ENCODE peak calls at places on chromosomes 6 and 20, in nine cellular contexts. E is ovary, O is A549, K is fibroblast of mammary gland, P is GM13976, T is MCF 10A, A is ascending aorta, J is HFFc6, F is AG04449. M is an unnamed sample.

GRCh38 chr20:9359561-9360308 is 154.7 kb upstream of the LAMP5 start:
- DNase-seq in T (peak), A (no peak), O (peak), K (peak), P (no peak), F (no peak), E (peak), J (peak), M (no peak)

GRCh38 chr6:54613596-54613995 is 233.0 kb upstream of the FAM83B start:
- DNase-seq in O (no peak), F (no peak), K (no peak), J (no peak), T (no peak), P (no peak), E (no peak), A (no peak), M (no peak)

GRCh38 chr6:13611715-13612114 is 3.4 kb upstream of the NOL7 start:
- DNase-seq in J (no peak), E (no peak), A (no peak), K (no peak), O (no peak), P (no peak), F (no peak), T (no peak), M (no peak)

GRCh38 chr6:18115356-18115755 is 7.1 kb downstream of the NHLRC1 start:
- DNase-seq in A (no peak), J (no peak), O (no peak), F (no peak), K (no peak), P (no peak), T (no peak), E (no peak), M (no peak)

GRCh38 chr6:149264629-149265028 is 52.9 kb upstream of the TAB2 start:
- DNase-seq in T (no peak), E (no peak), A (no peak), K (no peak), F (no peak), O (no peak), J (no peak), P (no peak), M (no peak)

GRCh38 chr6:128929869-128930268 is 46.9 kb downstream of the LAMA2 start:
- DNase-seq in A (no peak), F (no peak), P (no peak), O (no peak), J (no peak), K (no peak), T (no peak), E (no peak), M (no peak)

GRCh38 chr6:21824431-21825180 is 231.1 kb downstream of the SOX4 start:
- DNase-seq in F (no peak), A (no peak), O (no peak), J (no peak), E (no peak), T (no peak), K (no peak), P (no peak), M (no peak)

GRCh38 chr20:61731363-61732181 is 334.1 kb downstream of the TAF4 start:
- DNase-seq in A (no peak), P (no peak), T (peak), F (no peak), J (peak), E (no peak), O (peak), K (peak), M (no peak)

GRCh38 chr20:35007413-35007812 is 51.7 kb downstream of the MYH7B start:
- DNase-seq in K (no peak), F (no peak), T (no peak), O (no peak), E (peak), J (no peak), P (no peak), A (no peak), M (no peak)

GRCh38 chr20:40956926-40957760 is 71.5 kb upstream of the TOP1 start:
- DNase-seq in J (no peak), F (no peak), E (no peak), K (no peak), P (peak), O (no peak), A (no peak), T (no peak), M (no peak)

GRCh38 chr6:128723667-128724066 is 159.3 kb upstream of the LAMA2 start:
- DNase-seq in O (no peak), E (no peak), K (peak), T (no peak), P (no peak), F (no peak), A (no peak), J (peak), M (no peak)

DNA sequence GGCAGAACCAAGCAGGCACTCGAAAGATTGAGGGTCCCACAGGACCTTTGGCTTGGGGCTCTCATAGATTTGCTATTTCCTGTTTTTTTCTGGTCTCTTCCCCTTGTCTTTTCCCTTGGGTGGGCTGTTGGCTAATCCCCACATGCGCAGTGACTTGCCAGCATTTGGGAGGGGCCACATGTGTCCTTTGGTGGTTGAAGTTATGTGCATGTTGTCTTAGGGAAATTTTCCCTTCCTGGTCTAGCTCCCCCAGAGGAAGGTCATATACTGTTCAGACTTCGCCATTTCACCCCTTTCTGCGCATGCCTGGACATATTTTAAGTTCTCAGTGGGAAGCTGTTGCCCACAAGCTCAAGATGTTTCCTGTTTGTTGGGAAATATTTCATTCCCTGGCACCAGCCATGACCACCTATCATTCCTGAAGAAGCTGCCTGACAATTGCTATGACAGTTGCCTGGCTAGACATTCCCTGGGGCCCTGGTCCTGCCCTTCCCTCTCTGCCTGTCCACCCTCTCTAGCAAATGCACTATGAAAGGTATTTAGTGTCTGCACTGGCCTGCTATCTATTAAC is 156.2 kb upstream of the THBS2 start:
- DNase-seq in K (peak), T (peak), O (no peak), F (no peak), P (no peak), A (no peak), E (no peak), J (no peak), M (no peak)
- TF ChIP-seq CTCF in K (no peak), T (no peak), O (no peak), F (no peak), P (no peak), A (no peak), E (no peak), J (no peak), M (no peak)

GRCh38 chr20:5191829-5192569 is 65.2 kb downstream of the CDS2 start:
- DNase-seq in E (peak), J (peak), T (peak), P (peak), K (peak), O (peak), F (no peak), A (no peak), M (no peak)

GRCh38 chr20:5190444-5190843 is 63.6 kb downstream of the CDS2 start:
- DNase-seq in P (no peak), A (no peak), O (no peak), K (no peak), T (no peak), F (no peak), E (no peak), J (no peak), M (no peak)

GRCh38 chr20:5195655-5196054 is 68.8 kb downstream of the CDS2 start:
- DNase-seq in T (peak), O (no peak), E (no peak), P (no peak), A (no peak), K (peak), J (peak), F (no peak), M (no peak)

GRCh38 chr20:5189917-5190316 is 63.1 kb downstream of the CDS2 start:
- DNase-seq in E (no peak), P (no peak), O (no peak), T (no peak), K (no peak), F (no peak), A (no peak), J (no peak), M (no peak)

DNA sequence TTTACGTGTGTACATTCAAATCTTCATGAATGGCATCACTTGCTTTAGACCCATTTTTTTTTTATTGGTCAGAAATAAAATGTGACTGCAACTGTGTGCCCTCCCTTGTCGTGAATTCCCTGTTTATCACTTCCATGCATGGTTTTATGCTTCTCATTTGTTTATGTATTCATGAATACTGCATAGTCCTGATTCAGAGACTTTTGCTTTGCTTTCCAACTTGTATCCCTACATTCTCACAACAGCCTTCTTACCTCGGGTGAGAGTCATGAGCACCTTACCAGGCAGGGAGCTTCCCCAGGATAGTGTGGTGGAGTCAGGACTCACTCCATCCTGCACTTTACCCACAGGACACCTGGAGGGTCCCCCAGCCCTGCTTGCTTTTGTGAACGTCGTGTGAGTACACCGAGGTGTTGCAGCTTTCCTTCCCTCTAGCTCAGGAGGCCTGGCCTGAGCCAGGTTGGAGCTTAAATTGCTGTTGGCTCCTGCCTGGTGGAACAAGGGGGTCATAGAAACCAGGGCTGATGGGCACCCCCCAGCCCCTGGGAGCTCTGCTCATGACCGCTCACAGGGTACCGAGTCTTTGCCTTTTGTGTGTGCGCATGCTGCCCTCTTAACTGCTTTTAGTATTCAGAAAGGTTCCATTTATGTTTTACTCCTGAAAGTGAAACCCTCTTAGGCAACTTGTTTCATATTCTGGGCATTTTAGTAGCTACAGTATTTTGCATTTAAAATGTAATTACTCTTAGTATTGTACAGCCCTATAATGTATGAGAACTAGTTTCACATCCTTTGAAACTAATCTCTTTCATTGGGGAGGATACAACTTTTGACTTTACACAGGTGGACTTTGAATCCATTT is 66.0 kb downstream of the CDS2 start:
- DNase-seq in A (no peak), K (no peak), P (no peak), T (no peak), J (no peak), F (no peak), O (no peak), E (no peak), M (no peak)
- TF ChIP-seq CTCF in A (no peak), K (no peak), P (no peak), T (no peak), J (peak), F (no peak), O (no peak), E (no peak), M (no peak)

GRCh38 chr6:28980797-28981390 is 24.2 kb downstream of the ZNF311 start:
- DNase-seq in A (no peak), F (no peak), P (peak), J (peak), K (peak), T (peak), O (peak), E (peak), M (no peak)
- TF ChIP-seq CTCF in A (peak), F (peak), P (no peak), J (peak), K (peak), T (peak), O (peak), E (peak), M (no peak)

DNA sequence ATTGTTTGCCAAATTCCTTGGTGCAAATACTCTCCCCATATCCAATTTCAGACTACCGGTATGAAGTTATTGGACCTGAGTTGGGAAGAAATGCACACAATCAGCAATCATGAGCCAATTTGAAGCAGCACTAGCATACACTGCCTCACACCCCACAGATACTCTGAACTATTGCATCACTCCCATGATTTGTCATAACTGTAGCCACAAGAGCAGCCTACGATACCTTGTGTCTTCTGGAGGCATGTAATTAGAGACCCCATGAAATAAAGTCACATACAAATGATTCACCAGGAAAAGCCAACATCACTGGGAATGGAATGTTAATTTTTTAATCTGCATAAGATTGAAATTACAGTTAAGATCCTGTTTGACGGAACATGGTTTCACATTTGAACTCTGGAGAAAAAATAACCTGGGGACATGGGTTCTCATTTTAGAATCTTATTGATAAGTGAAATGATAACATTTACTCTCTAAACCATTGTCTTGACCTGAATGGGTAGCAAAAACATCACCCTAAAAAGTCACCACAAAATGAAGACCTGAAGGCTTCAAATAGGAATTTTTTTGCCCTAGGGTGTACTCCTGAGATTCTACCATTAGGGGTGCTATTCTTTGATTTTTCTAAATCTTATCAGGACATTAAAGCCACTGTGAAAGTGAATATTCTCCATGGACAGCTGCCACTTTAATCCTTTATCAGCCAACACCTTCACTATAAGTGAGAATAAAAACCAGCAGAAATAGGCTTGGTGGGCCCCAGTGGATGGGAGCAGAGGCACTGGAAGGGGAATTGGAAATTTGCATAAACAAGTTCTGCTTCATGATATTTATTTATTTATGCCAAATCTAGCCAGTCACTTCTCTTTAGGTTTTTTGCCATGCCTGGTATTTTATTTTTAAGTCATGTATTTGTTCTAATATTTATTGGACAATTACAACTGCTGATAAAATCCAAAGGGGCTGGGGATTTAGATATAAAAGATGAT is 34.5 kb upstream of the HBS1L start:
- DNase-seq in O (peak), J (peak), A (no peak), E (no peak), T (peak), K (peak), P (peak), F (peak), M (no peak)
- TF ChIP-seq CTCF in O (no peak), J (peak), A (no peak), E (no peak), T (peak), K (peak), P (peak), F (peak), M (no peak)

DNA sequence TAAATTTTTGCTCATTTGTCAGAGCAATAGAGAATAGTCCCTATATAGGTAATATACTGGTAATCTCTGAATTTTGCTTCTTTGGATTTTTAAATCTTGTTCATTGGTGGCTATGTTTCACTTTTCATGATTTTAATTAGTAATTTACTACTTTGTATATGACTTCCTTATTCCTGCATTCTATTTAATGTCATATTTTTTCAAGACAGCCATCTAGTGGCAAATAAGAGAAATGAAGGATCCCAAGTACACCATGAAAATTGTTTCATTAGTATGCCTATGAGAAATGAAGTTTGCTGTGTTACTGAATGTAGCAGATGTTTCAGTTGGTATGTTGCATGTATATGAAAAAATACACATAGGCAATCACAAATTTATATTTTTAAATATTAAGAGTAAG is 82.4 kb downstream of the ZNF292 start:
- DNase-seq in E (no peak), T (peak), P (peak), J (peak), O (peak), A (no peak), K (peak), F (no peak), M (no peak)
- TF ChIP-seq CTCF in E (no peak), T (peak), P (peak), J (peak), O (peak), A (peak), K (peak), F (peak), M (no peak)

DNA sequence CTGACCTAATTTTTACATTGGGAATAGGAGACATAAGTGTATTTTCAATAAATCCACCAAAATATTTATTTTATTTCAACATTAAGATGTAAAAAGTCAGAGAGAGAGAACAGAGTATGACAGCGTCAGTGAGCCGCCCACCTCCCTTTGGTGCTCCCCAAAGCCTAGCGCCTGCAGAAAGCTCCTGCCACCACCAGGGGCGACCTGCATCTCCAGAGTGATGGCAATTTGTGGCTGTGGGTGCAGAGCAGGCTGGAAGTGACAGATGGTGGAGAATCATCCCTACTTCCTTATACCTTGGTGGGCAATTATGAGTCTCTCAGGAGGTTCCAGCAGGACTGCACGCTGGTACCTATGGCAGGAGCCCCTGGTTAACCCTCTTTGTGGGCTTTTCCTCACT is 87.3 kb downstream of the PTPRT start:
- DNase-seq in F (no peak), E (no peak), T (no peak), O (no peak), P (no peak), K (no peak), J (no peak), A (no peak), M (no peak)
- TF ChIP-seq CTCF in F (no peak), E (no peak), T (no peak), O (no peak), P (no peak), K (no peak), J (peak), A (no peak), M (no peak)

DNA sequence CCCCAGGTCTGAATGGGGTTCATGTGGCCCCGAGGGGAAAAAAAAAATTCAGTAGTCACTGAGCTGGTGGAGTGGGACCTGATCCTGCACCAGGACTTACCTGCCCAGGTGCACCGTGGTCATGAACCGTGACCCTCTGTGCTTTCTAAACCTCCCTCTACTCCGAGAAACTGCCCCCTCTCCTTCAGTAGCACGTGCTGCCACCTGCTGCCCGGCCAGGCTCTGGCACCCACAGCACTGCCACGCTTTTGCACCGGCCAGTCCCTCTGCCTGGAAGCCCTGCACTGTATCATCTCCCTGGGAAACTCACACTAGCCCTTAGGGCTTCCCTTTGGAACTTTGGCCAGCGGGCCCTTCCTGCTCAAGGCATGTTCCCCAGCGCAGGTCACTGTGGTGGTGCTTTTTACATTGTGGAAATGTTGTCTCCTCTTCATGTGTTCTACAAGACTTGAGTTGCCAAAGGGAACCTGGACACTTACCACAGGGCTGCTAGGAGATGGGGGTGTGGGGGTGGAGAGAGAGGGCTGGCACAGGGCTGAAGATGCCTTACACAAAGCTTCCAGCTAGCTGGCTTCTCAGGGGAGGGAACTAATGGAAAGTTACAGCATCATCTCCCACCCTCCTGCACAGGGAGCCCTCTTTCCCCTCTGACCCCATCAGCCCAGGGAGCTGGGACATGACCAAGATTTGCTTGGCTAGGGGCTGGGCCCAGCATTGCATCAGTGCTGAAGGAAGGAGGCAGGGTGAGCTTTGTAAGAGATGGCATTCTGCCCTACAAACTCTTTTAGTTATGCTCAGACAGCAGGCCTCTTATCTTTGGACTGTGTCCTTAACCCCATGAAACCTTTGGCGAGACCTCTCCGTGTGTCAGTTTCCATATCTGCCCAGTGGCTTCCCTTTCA is 2.5 kb upstream of the PTPRT start:
- DNase-seq in T (peak), P (peak), F (no peak), A (no peak), O (peak), J (no peak), E (no peak), K (no peak), M (no peak)
- TF ChIP-seq CTCF in T (peak), P (no peak), F (peak), A (peak), O (no peak), J (peak), E (no peak), K (peak), M (no peak)

GRCh38 chr6:69179681-69180080 is 544.6 kb downstream of the ADGRB3 start:
- DNase-seq in E (no peak), J (no peak), F (no peak), O (no peak), K (no peak), P (no peak), A (no peak), T (peak), M (no peak)
- TF ChIP-seq CTCF in E (no peak), J (no peak), F (no peak), O (no peak), K (no peak), P (no peak), A (no peak), T (no peak), M (no peak)

DNA sequence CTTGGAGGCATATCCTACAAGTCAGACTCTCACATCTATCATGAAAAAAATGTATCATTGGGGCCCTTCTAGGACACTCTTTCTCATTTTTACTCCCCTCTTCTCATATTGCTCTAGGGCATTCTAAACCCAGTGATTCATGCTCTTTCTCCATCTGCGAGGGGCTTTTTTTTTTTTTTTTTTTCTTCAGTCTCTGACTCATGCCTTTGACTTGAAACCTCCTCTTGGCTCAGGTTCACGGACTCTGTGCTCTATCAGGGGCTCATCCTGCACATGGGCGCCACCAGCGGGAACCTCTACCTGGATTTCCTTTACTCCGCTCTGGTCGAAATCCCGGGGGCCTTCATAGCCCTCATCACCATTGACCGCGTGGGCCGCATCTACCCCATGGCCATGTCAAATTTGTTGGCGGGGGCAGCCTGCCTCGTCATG is 17.8 kb downstream of the SLC22A1 start:
- DNase-seq in E (peak), P (no peak), T (peak), O (peak), J (peak), K (peak), F (peak), A (no peak), M (no peak)
- TF ChIP-seq CTCF in E (no peak), P (no peak), T (no peak), O (no peak), J (no peak), K (no peak), F (no peak), A (no peak), M (no peak)

M was measured in omental fat pad.